ENCODE peak calls at places on chromosomes 6 and 20, in six cellular contexts. E is left ventricle myocardium inferior, P is heart left ventricle, J is hepatocyte, T is brain microvascular endothelial cell, L is HFFc6. A is an unnamed sample.

GRCh38 chr6:81766482-81767069 is 14.1 kb upstream of the TENT5A start:
- DNase-seq in E (no peak), P (no peak), J (peak; percentile 44), T (peak; percentile 87), L (peak; percentile 91), A (no peak)

GRCh38 chr6:35497571-35498406 is 910 bp upstream of the TEAD3 start:
- DNase-seq in E (peak; percentile 83), P (peak; percentile 81), J (peak; percentile 78), T (peak; percentile 60), L (peak; percentile 27), A (peak; percentile 40)

GRCh38 chr20:23636182-23636907 is 1.4 kb downstream of the CST3 start:
- DNase-seq in E (no peak), P (no peak), J (no peak), T (no peak), L (no peak), A (no peak)

GRCh38 chr6:168371989-168372711 is 52.6 kb upstream of the DACT2 start:
- DNase-seq in E (no peak), P (no peak), J (no peak), T (no peak), L (no peak), A (no peak)

GRCh38 chr6:119311514-119312142 is 37.9 kb downstream of the MAN1A1 start:
- DNase-seq in E (no peak), P (no peak), J (no peak), T (no peak), L (no peak), A (no peak)

GRCh38 chr6:63685453-63686379 is 50.1 kb downstream of the PHF3 start:
- DNase-seq in E (no peak), P (no peak), J (no peak), T (no peak), L (no peak), A (no peak)

GRCh38 chr20:58696411-58696961 is 3.9 kb downstream of the NPEPL1 start:
- DNase-seq in E (peak; percentile 7), P (no peak), J (no peak), T (no peak), L (no peak), A (no peak)

GRCh38 chr6:77650098-77650663 is 2.7 kb upstream of the MEI4 start:
- DNase-seq in E (peak; percentile 31), P (peak; percentile 24), J (peak; percentile 69), T (no peak), L (no peak), A (no peak)

GRCh38 chr6:42078391-42078790 is 28.1 kb downstream of the TAF8 start:
- DNase-seq in E (no peak), P (no peak), J (no peak), T (no peak), L (no peak), A (no peak)

GRCh38 chr6:44064089-44064947 is 62.9 kb downstream of the MRPL14 start:
- DNase-seq in E (peak; percentile 39), P (peak; percentile 74), J (peak; percentile 78), T (peak; percentile 99), L (peak; percentile 92), A (no peak)

GRCh38 chr6:27761391-27761790 is 150.8 kb downstream of the OR2B2 start:
- DNase-seq in E (no peak), P (no peak), J (no peak), T (peak; percentile 8), L (no peak), A (no peak)

GRCh38 chr6:69593706-69594105 is 203.1 kb downstream of the LMBRD1 start:
- DNase-seq in E (no peak), P (no peak), J (no peak), T (no peak), L (no peak), A (no peak)

GRCh38 chr20:21378259-21378658 is 19.1 kb downstream of the NKX2-4 start:
- DNase-seq in E (no peak), P (no peak), J (no peak), T (no peak), L (no peak), A (no peak)

GRCh38 chr20:39607124-39607523 is 645.0 kb downstream of the DHX35 start:
- DNase-seq in E (no peak), P (no peak), J (no peak), T (peak; percentile 58), L (no peak), A (no peak)

GRCh38 chr20:19336601-19337000 is 124.2 kb downstream of the SLC24A3 start:
- DNase-seq in E (no peak), P (no peak), J (no peak), T (no peak), L (no peak), A (no peak)

GRCh38 chr6:1436334-1437306 is 47.2 kb downstream of the FOXF2 start:
- DNase-seq in E (no peak), P (no peak), J (peak; percentile 85), T (peak; percentile 76), L (peak; percentile 70), A (no peak)

GRCh38 chr6:56244089-56244488 is 3.3 kb downstream of the COL21A1 start:
- DNase-seq in E (no peak), P (no peak), J (no peak), T (no peak), L (no peak), A (no peak)

GRCh38 chr6:167706313-167707109 is 120.2 kb upstream of the AFDN start:
- DNase-seq in E (no peak), P (no peak), J (no peak), T (no peak), L (no peak), A (no peak)

GRCh38 chr6:42140051-42140450 is 2.4 kb downstream of the C6orf132 start:
- DNase-seq in E (no peak), P (no peak), J (peak; percentile 74), T (no peak), L (peak; percentile 28), A (peak; percentile 20)

GRCh38 chr6:106116125-106116524 is 30.0 kb downstream of the PRDM1 start:
- DNase-seq in E (peak; percentile 33), P (peak; percentile 32), J (no peak), T (no peak), L (no peak), A (no peak)

GRCh38 chr6:90409700-90410099 is 113.1 kb upstream of the BACH2 start:
- DNase-seq in E (no peak), P (no peak), J (no peak), T (no peak), L (no peak), A (no peak)

GRCh38 chr6:132491881-132492280 is 21.0 kb downstream of the STX7 start:
- DNase-seq in E (no peak), P (no peak), J (no peak), T (no peak), L (no peak), A (no peak)

GRCh38 chr6:42368156-42368555 is 83.6 kb downstream of the TRERF1 start:
- DNase-seq in E (no peak), P (no peak), J (no peak), T (no peak), L (no peak), A (no peak)

GRCh38 chr6:15259766-15260098 is 13.9 kb downstream of the JARID2 start:
- DNase-seq in E (no peak), P (no peak), J (no peak), T (no peak), L (peak; percentile 48), A (no peak)

GRCh38 chr20:3203315-3204123 is 963 bp downstream of the DDRGK1 start:
- DNase-seq in E (no peak), P (no peak), J (peak; percentile 41), T (no peak), L (no peak), A (no peak)

GRCh38 chr6:23963137-23963536 is 162.9 kb upstream of the NRSN1 start:
- DNase-seq in E (no peak), P (no peak), J (no peak), T (no peak), L (no peak), A (no peak)

GRCh38 chr6:17935188-17936149 is 52.0 kb downstream of the KIF13A start:
- DNase-seq in E (no peak), P (no peak), J (no peak), T (no peak), L (no peak), A (no peak)

GRCh38 chr20:55947701-55948100 is 57.6 kb downstream of the CBLN4 start:
- DNase-seq in E (no peak), P (no peak), J (no peak), T (no peak), L (no peak), A (no peak)

GRCh38 chr6:105507811-105508210 is 104.9 kb upstream of the PREP start:
- DNase-seq in E (no peak), P (no peak), J (no peak), T (no peak), L (no peak), A (no peak)

GRCh38 chr6:66772785-66773184 is 1065.8 kb upstream of the EYS start:
- DNase-seq in E (peak; percentile 24), P (no peak), J (peak; percentile 21), T (peak; percentile 4), L (no peak), A (no peak)

GRCh38 chr6:66771626-66772025 is 1064.6 kb upstream of the EYS start:
- DNase-seq in E (no peak), P (no peak), J (no peak), T (no peak), L (no peak), A (no peak)
- TF ChIP-seq CTCF in E (no peak), P (no peak), J (no peak), T (no peak), L (no peak), A (no peak)

GRCh38 chr6:145895802-145896201 is 68.4 kb downstream of the SHPRH start:
- DNase-seq in E (no peak), P (no peak), J (no peak), T (no peak), L (no peak), A (no peak)
- TF ChIP-seq CTCF in E (no peak), P (no peak), J (peak; percentile 16), T (no peak), L (peak; percentile 74), A (no peak)

GRCh38 chr20:46939031-46939430 is 44.4 kb downstream of the EYA2 start:
- DNase-seq in E (no peak), P (no peak), J (no peak), T (no peak), L (peak; percentile 22), A (no peak)
- TF ChIP-seq CTCF in E (no peak), P (no peak), J (no peak), T (peak; percentile 52), L (peak; percentile 60), A (no peak)

GRCh38 chr20:15905661-15906060 is 667.6 kb downstream of the KIF16B start:
- DNase-seq in E (no peak), P (no peak), J (no peak), T (no peak), L (no peak), A (no peak)

GRCh38 chr20:15899972-15900371 is 673.3 kb downstream of the KIF16B start:
- DNase-seq in E (no peak), P (no peak), J (no peak), T (no peak), L (no peak), A (no peak)

GRCh38 chr20:15900443-15900842 is 672.8 kb downstream of the KIF16B start:
- DNase-seq in E (no peak), P (no peak), J (no peak), T (peak; percentile 40), L (no peak), A (no peak)

DNA sequence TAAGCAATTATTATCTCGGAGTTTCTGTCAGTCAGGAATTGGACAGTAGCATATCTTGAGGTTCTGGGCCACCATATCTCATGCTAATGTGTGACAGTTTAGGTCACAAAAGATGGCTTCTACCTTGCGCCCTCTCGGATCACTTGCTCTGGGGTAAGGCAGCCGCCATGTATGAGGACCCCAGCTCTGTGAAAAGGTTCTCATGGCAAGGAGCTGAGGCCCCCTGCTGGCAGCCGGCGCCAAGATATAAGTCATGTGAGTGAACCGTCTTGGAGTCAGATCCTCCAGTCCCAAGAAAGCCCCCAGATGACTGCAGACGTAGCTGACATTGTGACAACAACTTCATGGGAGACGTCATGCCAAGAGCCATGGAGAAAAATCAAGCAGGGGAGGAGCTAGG is 670.8 kb downstream of the KIF16B start:
- DNase-seq in E (no peak), P (no peak), J (no peak), T (peak; percentile 5), L (no peak), A (no peak)
- TF ChIP-seq CTCF in E (no peak), P (no peak), J (no peak), T (peak; percentile 61), L (peak; percentile 21), A (no peak)

A was measured in activated B cell treated with CpG ODN at 0.5 μM for 24 hours.